ENCODE peak calls at places on chromosomes 13 and 19, in nine cellular contexts. S is OCI-LY7, G is Peyer's patch, O is astrocyte, Z is WERI-Rb-1, L is NB4, D is AG09309, B is MCF 10A, X is uterus. J is an unnamed sample.

GRCh38 chr19:34459614-34460013 is 21.9 kb upstream of the WTIP start:
- DNase-seq in S (no peak), G (no peak), O (no peak), Z (no peak), L (no peak), D (no peak), B (no peak), X (no peak), J (no peak)

GRCh38 chr19:55647732-55648656 is at the start of gene CCDC106:
- DNase-seq in S (peak; percentile 85), G (peak; percentile 81), O (peak; percentile 79), Z (peak; percentile 83), L (peak; percentile 65), D (no peak), B (no peak), X (peak; percentile 78), J (no peak)

GRCh38 chr19:51006406-51006805 is 5.0 kb upstream of the KLK8 start:
- DNase-seq in S (no peak), G (no peak), O (no peak), Z (no peak), L (no peak), D (no peak), B (no peak), X (no peak), J (no peak)

GRCh38 chr19:4694211-4694987 is 24.3 kb upstream of the MYDGF start:
- DNase-seq in S (no peak), G (peak; percentile 63), O (peak; percentile 97), Z (no peak), L (peak; percentile 14), D (peak; percentile 87), B (peak; percentile 100), X (peak; percentile 72), J (peak; percentile 75)

GRCh38 chr13:25963681-25964080 is 88.1 kb downstream of the SHISA2 start:
- DNase-seq in S (no peak), G (no peak), O (no peak), Z (no peak), L (no peak), D (no peak), B (peak; percentile 36), X (no peak), J (no peak)

GRCh38 chr13:38384171-38384570 is 34.5 kb downstream of the UFM1 start:
- DNase-seq in S (no peak), G (no peak), O (no peak), Z (no peak), L (no peak), D (no peak), B (no peak), X (no peak), J (no peak)

GRCh38 chr19:35468637-35469036 is 20.6 kb downstream of the FFAR2 start:
- DNase-seq in S (peak; percentile 76), G (peak; percentile 88), O (no peak), Z (peak; percentile 71), L (peak; percentile 72), D (no peak), B (peak; percentile 52), X (no peak), J (no peak)

GRCh38 chr13:47332149-47332548 is 435.3 kb upstream of the HTR2A start:
- DNase-seq in S (no peak), G (no peak), O (peak; percentile 40), Z (no peak), L (no peak), D (no peak), B (no peak), X (no peak), J (peak; percentile 19)

GRCh38 chr13:50617134-50617721 is 226.3 kb downstream of the DLEU7 start:
- DNase-seq in S (no peak), G (no peak), O (peak; percentile 77), Z (no peak), L (peak; percentile 87), D (peak; percentile 96), B (peak; percentile 78), X (peak; percentile 41), J (peak; percentile 91)

GRCh38 chr19:51719251-51719901 is 4.4 kb downstream of the HAS1 start:
- DNase-seq in S (no peak), G (no peak), O (no peak), Z (no peak), L (no peak), D (no peak), B (no peak), X (no peak), J (no peak)

GRCh38 chr13:113527272-113527958 is 36.9 kb upstream of the DCUN1D2 start:
- DNase-seq in S (no peak), G (no peak), O (no peak), Z (peak; percentile 7), L (peak; percentile 50), D (no peak), B (no peak), X (no peak), J (no peak)

GRCh38 chr13:113531041-113531873 is 40.7 kb upstream of the DCUN1D2 start:
- DNase-seq in S (no peak), G (peak; percentile 33), O (no peak), Z (no peak), L (no peak), D (no peak), B (no peak), X (no peak), J (no peak)

GRCh38 chr13:113526466-113527220 is 36.1 kb upstream of the DCUN1D2 start:
- DNase-seq in S (peak; percentile 8), G (peak; percentile 31), O (no peak), Z (peak; percentile 2), L (no peak), D (no peak), B (no peak), X (no peak), J (no peak)

GRCh38 chr13:113528101-113528797 is 37.7 kb upstream of the DCUN1D2 start:
- DNase-seq in S (no peak), G (no peak), O (no peak), Z (peak; percentile 4), L (peak; percentile 68), D (no peak), B (no peak), X (no peak), J (no peak)

DNA sequence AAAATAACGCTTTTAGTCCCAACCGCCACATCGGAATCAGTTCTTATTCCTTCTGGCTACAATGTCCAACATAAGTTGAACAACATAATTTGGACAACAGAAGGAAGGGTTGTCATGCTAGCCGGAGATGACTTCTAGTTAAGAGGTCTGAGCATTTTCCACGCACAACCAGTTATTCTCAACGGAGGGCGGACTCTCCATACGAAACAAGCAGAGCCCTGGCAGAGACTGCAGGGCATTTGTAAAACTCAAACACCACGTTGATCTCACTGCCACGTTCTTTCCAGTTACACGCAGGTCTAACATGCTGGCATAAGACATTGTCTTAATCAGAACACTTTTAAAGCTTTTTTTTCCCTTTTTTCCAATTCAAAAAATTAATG is 38.3 kb upstream of the DCUN1D2 start:
- DNase-seq in S (no peak), G (no peak), O (no peak), Z (peak; percentile 7), L (no peak), D (no peak), B (no peak), X (no peak), J (no peak)
- TF ChIP-seq CTCF in S (no peak), G (no peak), O (no peak), Z (no peak), L (no peak), D (no peak), B (no peak), X (no peak), J (no peak)

DNA sequence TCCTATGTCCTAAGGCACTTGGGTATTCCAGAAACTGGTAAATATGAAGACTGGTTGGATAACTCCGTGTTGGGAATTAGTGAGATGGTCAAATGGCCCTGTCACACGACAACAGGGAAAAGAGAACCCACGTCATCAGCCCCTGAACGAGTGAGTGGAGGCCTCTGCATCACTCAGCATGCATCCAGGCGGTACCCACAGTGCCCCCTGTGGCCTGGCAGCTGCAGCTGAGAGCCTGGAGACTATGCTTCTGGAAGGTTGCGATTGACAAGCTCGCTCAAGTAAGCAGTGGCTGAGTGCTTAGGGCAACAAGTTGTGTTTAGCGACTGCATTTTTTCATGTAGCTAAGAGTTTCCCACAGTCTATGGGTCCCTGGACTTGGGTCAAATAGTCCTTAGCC is 55.9 kb downstream of the COL4A2 start:
- DNase-seq in S (no peak), G (no peak), O (no peak), Z (peak; percentile 24), L (no peak), D (no peak), B (no peak), X (no peak), J (no peak)
- TF ChIP-seq CTCF in S (peak; percentile 16), G (no peak), O (no peak), Z (peak; percentile 79), L (peak; percentile 47), D (no peak), B (peak; percentile 19), X (no peak), J (peak; percentile 20)

GRCh38 chr19:15265849-15266248 is 33.6 kb upstream of the EPHX3 start:
- DNase-seq in S (no peak), G (peak; percentile 68), O (peak; percentile 92), Z (no peak), L (no peak), D (peak; percentile 91), B (peak; percentile 97), X (peak; percentile 95), J (peak; percentile 65)
- TF ChIP-seq CTCF in S (no peak), G (no peak), O (no peak), Z (no peak), L (no peak), D (no peak), B (no peak), X (no peak), J (peak; percentile 8)

DNA sequence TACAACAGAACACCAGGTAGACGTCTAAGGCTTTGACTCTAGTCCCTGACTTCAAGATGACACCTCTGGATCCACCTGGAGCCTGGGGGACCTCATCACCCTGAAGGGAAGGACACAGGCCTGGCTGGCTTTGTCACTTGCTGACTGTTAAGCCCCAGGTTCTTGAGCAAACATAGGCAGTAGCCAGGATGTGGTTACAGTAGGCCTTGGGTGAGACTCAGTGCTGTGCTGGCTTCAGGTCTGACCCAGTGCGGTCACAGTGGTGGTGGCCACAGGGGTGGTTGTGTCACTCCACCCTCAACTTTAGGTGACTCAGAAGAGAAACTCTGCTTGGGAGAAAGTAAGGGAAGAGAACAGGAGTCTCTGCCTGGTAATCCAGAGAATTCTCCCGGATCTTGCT is 497.8 kb downstream of the UQCRFS1 start:
- DNase-seq in S (no peak), G (no peak), O (no peak), Z (no peak), L (peak; percentile 77), D (no peak), B (no peak), X (no peak), J (no peak)
- TF ChIP-seq CTCF in S (no peak), G (no peak), O (no peak), Z (no peak), L (no peak), D (no peak), B (no peak), X (no peak), J (no peak)

GRCh38 chr13:73580868-73581267 is 522.1 kb downstream of the KLF5 start:
- DNase-seq in S (no peak), G (no peak), O (no peak), Z (no peak), L (no peak), D (no peak), B (no peak), X (no peak), J (no peak)

GRCh38 chr13:73579574-73580274 is 520.9 kb downstream of the KLF5 start:
- DNase-seq in S (no peak), G (no peak), O (no peak), Z (no peak), L (no peak), D (no peak), B (no peak), X (no peak), J (no peak)

GRCh38 chr13:73585236-73585635 is 526.4 kb downstream of the KLF5 start:
- DNase-seq in S (no peak), G (no peak), O (no peak), Z (no peak), L (no peak), D (no peak), B (no peak), X (no peak), J (no peak)
- TF ChIP-seq CTCF in S (no peak), G (no peak), O (no peak), Z (no peak), L (no peak), D (no peak), B (no peak), X (no peak), J (no peak)